ENCODE peak calls at places on chromosomes 12 and 14, in nine cellular contexts. Y is heart right ventricle, B is uterus, P is tibial artery, N is HepG2, W is neuronal stem cell, Q is HCT116, M is astrocyte, H is foreskin keratinocyte. S is an unnamed sample.

GRCh38 chr14:97408937-97409860 is 612.0 kb downstream of the VRK1 start:
- DNase-seq in Y (no peak), W (no peak), Q (no peak), M (no peak), H (no peak), B (no peak), P (no peak), N (no peak), S (no peak)

GRCh38 chr12:11085419-11085818 is 6.7 kb downstream of the TAS2R43 start:
- DNase-seq in W (no peak), Q (no peak), M (no peak), H (no peak), B (no peak), Y (no peak), N (no peak), P (no peak), S (no peak)

GRCh38 chr14:52080171-52080800 is 11.4 kb upstream of the NID2 start:
- DNase-seq in Y (no peak), Q (no peak), M (peak; percentile 78), P (no peak), H (peak; percentile 69), N (no peak), W (no peak), B (no peak), S (no peak)

GRCh38 chr12:118813778-118814359 is 167.5 kb upstream of the SRRM4 start:
- DNase-seq in N (no peak), M (no peak), W (no peak), P (no peak), Y (no peak), B (no peak), H (no peak), Q (no peak), S (no peak)

GRCh38 chr14:30450620-30451019 is 108.3 kb upstream of the G2E3 start:
- DNase-seq in N (no peak), B (no peak), H (peak; percentile 5), W (no peak), Q (no peak), M (peak; percentile 5), P (no peak), Y (no peak), S (no peak)

GRCh38 chr12:125861299-125862281 is 796.4 kb downstream of the AACS start:
- DNase-seq in Q (no peak), W (no peak), B (peak; percentile 13), M (no peak), H (no peak), N (no peak), P (no peak), Y (peak; percentile 69), S (peak; percentile 43)

GRCh38 chr12:1766110-1766509 is 54.3 kb upstream of the LRTM2 start:
- DNase-seq in P (no peak), W (no peak), H (no peak), M (no peak), Y (no peak), B (no peak), Q (no peak), N (peak; percentile 70), S (no peak)

GRCh38 chr12:22631863-22632463 is 7.0 kb downstream of the ETNK1 start:
- DNase-seq in H (no peak), P (no peak), B (no peak), N (no peak), Q (no peak), W (no peak), M (no peak), Y (no peak), S (no peak)

GRCh38 chr14:99131632-99132271 is 140.2 kb downstream of the BCL11B start:
- DNase-seq in B (no peak), Y (no peak), W (no peak), M (no peak), H (no peak), Q (no peak), P (peak; percentile 7), N (no peak), S (no peak)

GRCh38 chr14:76113691-76114090 is 38.0 kb upstream of the GPATCH2L start:
- DNase-seq in H (no peak), B (no peak), W (no peak), Q (no peak), N (no peak), P (no peak), M (no peak), Y (no peak), S (no peak)

GRCh38 chr12:232731-233614 is 19.0 kb upstream of the SLC6A12 start:
- DNase-seq in H (no peak), Q (no peak), P (peak; percentile 33), M (no peak), W (no peak), B (no peak), N (no peak), Y (no peak), S (no peak)

GRCh38 chr14:51460051-51460450 is 191.7 kb upstream of the FRMD6 start:
- DNase-seq in Y (no peak), H (no peak), W (no peak), P (no peak), N (no peak), Q (no peak), B (no peak), M (no peak), S (no peak)

GRCh38 chr12:15563683-15564082 is 225.5 kb downstream of the EPS8 start:
- DNase-seq in W (no peak), M (peak; percentile 54), B (no peak), Y (no peak), Q (no peak), H (no peak), P (peak; percentile 29), N (no peak), S (no peak)

GRCh38 chr14:92645841-92646478 is 102.5 kb downstream of the LGMN start:
- DNase-seq in Y (no peak), P (no peak), M (peak; percentile 85), N (no peak), W (no peak), H (no peak), B (no peak), Q (no peak), S (no peak)

GRCh38 chr12:52521581-52522266 is 1.5 kb upstream of the KRT5 start:
- DNase-seq in Y (no peak), Q (no peak), B (no peak), P (no peak), M (peak; percentile 39), N (no peak), W (no peak), H (peak; percentile 95), S (no peak)

GRCh38 chr14:101350710-101351109 is 210.6 kb upstream of the DIO3 start:
- DNase-seq in B (peak; percentile 84), H (no peak), W (no peak), M (no peak), Q (no peak), N (no peak), Y (no peak), P (peak; percentile 35), S (no peak)

GRCh38 chr14:101351769-101352168 is 209.5 kb upstream of the DIO3 start:
- DNase-seq in B (no peak), W (no peak), N (no peak), M (no peak), H (no peak), Y (no peak), Q (no peak), P (no peak), S (no peak)

GRCh38 chr14:101352567-101352966 is 208.7 kb upstream of the DIO3 start:
- DNase-seq in M (no peak), H (no peak), Y (no peak), N (no peak), Q (no peak), B (peak; percentile 6), W (no peak), P (no peak), S (no peak)

GRCh38 chr14:101350021-101350420 is 211.3 kb upstream of the DIO3 start:
- DNase-seq in H (no peak), W (no peak), Y (no peak), N (no peak), Q (no peak), P (no peak), M (no peak), B (no peak), S (no peak)

GRCh38 chr14:101351146-101351545 is 210.1 kb upstream of the DIO3 start:
- DNase-seq in Q (no peak), Y (no peak), P (no peak), H (no peak), W (no peak), B (no peak), M (no peak), N (no peak), S (no peak)
- H3K27ac ChIP-seq in Q (no peak overlapping the region), Y (no peak overlapping the region), P (no peak overlapping the region), H (no peak overlapping the region), W (no peak overlapping the region), B (peak overlapping the region; percentile 59), M (no peak overlapping the region), N (no peak overlapping the region), S (no peak overlapping the region)

GRCh38 chr12:132276720-132277373 is 52.5 kb downstream of the GALNT9 start:
- DNase-seq in W (no peak), N (no peak), Y (no peak), H (no peak), M (no peak), P (no peak), B (no peak), Q (no peak), S (no peak)
- H3K27me3 ChIP-seq in W (no peaks in the 10 kb centered on the region), N (peaks cover 23% of the 10 kb centered on the region), Y (peaks cover 51% of the 10 kb centered on the region), H (peaks cover 16% of the 10 kb centered on the region), M (peaks cover 15% of the 10 kb centered on the region), P (no peaks in the 10 kb centered on the region), B (no peaks in the 10 kb centered on the region), Q (no peaks in the 10 kb centered on the region), S (no peaks in the 10 kb centered on the region)

DNA sequence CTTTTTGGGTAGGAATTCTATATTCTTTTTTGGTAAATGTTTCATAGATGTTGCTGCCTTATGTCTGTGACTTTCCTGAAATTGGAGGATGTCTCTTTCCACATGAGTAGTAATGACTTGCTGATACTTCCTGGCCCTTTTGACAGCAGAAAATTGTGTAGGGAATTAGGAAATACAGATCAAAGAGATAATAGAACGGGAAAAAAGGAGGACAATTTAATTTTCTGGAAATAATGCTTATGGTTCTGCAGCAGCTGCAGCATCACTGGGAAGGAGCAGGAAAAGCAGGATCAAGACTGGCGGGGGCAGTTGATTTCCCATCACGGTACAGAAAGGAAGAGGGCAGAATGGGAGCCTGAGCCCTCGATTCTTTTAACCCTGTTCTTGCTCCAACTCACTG is 68.8 kb upstream of the PZP start:
- DNase-seq in N (no peak), W (no peak), H (no peak), B (no peak), Y (no peak), M (no peak), Q (no peak), P (no peak), S (no peak)
- H3K27ac ChIP-seq in N (no peak overlapping the region), W (no peak overlapping the region), H (no peak overlapping the region), B (no peak overlapping the region), Y (no peak overlapping the region), M (no peak overlapping the region), Q (no peak overlapping the region), P (no peak overlapping the region), S (no peak overlapping the region)

DNA sequence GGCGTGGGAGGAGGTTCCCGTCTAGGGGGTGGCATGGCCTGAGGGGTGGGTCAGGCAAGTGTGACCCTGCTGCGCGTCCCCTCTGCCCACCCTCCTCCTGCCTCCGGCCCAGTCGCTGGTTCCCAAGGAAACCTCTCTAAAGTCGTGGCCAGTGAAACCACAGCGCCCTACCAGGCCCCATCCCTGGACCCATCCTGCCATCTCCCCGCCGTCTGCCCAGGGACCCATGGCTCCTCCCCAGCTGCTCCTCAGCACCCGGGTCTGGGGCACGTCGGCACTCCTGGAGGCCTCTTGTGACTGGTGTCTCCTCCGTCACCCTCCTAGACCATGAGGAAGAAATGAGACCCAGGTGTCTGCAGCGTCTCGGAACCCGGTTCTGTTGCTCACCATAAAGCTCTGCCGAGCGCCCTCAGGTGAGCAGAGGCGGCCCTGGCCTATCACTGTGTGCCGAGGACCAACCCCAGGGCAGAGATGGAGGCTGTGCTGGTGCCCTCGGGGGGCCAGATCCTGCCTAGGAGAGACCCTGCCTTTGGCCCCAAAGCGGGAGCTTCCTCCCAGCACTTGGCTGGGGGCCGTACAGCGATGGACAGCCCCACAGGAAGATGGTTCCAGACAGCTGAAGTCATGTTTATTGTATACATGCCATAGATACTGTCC is 222.3 kb upstream of the RTL1 start:
- DNase-seq in Q (no peak), W (no peak), B (no peak), H (no peak), N (no peak), M (no peak), P (peak; percentile 9), Y (no peak), S (no peak)
- H3K27me3 ChIP-seq in Q (peaks cover 16% of the 10 kb centered on the region), W (no peaks in the 10 kb centered on the region), B (no peaks in the 10 kb centered on the region), H (no peaks in the 10 kb centered on the region), N (peaks cover 6% of the 10 kb centered on the region), M (peaks cover 18% of the 10 kb centered on the region), P (no peaks in the 10 kb centered on the region), Y (peaks cover 10% of the 10 kb centered on the region), S (no peaks in the 10 kb centered on the region)

S was measured in dorsolateral prefrontal cortex.